ENCODE peak calls at places on chromosomes 11 and 22, in ten cellular contexts. C is HCT116, F is A549, P is upper lobe of left lung, H is body of pancreas, K is heart left ventricle, E is Peyer's patch, A is H1, V is adrenal gland, U is tibial nerve. X is an unnamed sample.

GRCh38 chr11:17608830-17609229 is 61.8 kb downstream of the OTOG start:
- DNase-seq in C (no peak), H (no peak), U (no peak), A (no peak), K (no peak), F (no peak), E (no peak), V (no peak), P (peak; percentile 3), X (no peak)

GRCh38 chr11:127225619-127226018 is 225.0 kb upstream of the KIRREL3 start:
- DNase-seq in P (no peak), F (no peak), U (no peak), K (no peak), E (no peak), A (no peak), V (no peak), H (no peak), C (no peak), X (no peak)

GRCh38 chr11:103862827-103863213 is 173.6 kb upstream of the DDI1 start:
- DNase-seq in C (no peak), K (no peak), F (no peak), P (no peak), E (no peak), V (no peak), A (no peak), U (no peak), H (no peak), X (no peak)

GRCh38 chr11:132844956-132845355 is 687.3 kb downstream of the OPCML start:
- DNase-seq in U (no peak), C (no peak), F (no peak), K (no peak), A (no peak), E (no peak), P (no peak), V (no peak), H (no peak), X (peak; percentile 4)

GRCh38 chr22:19064354-19065054 is 57.7 kb downstream of the DGCR2 start:
- DNase-seq in C (no peak), V (no peak), P (peak; percentile 12), A (no peak), F (no peak), E (no peak), U (no peak), H (no peak), K (no peak), X (no peak)

GRCh38 chr11:15291885-15292284 is 177.2 kb downstream of the INSC start:
- DNase-seq in K (peak; percentile 46), P (no peak), E (no peak), H (peak; percentile 80), A (no peak), F (no peak), U (no peak), C (no peak), V (no peak), X (no peak)

GRCh38 chr22:45208696-45208992 is 32.0 kb downstream of the KIAA0930 start:
- DNase-seq in V (no peak), K (no peak), H (no peak), F (no peak), U (no peak), P (no peak), E (no peak), A (no peak), C (no peak), X (no peak)

GRCh38 chr11:44270403-44271192 is 39.3 kb downstream of the ALX4 start:
- DNase-seq in F (no peak), H (no peak), E (no peak), P (no peak), V (no peak), C (no peak), A (no peak), K (no peak), U (no peak), X (no peak)

GRCh38 chr22:29633514-29634312 is 30.3 kb downstream of the NF2 start:
- DNase-seq in K (no peak), F (no peak), E (no peak), V (no peak), H (no peak), U (no peak), A (no peak), C (no peak), P (no peak), X (no peak)

GRCh38 chr11:64916040-64916847 is 765 bp downstream of the ATG2A start:
- DNase-seq in K (peak; percentile 57), V (peak; percentile 61), A (no peak), U (peak; percentile 53), P (peak; percentile 76), H (peak; percentile 49), F (peak; percentile 65), E (peak; percentile 66), C (no peak), X (peak; percentile 85)

GRCh38 chr11:839875-840617 is 2.3 kb downstream of the POLR2L start:
- DNase-seq in U (no peak), C (no peak), P (no peak), F (no peak), E (no peak), A (no peak), V (no peak), H (no peak), K (no peak), X (no peak)
- TF ChIP-seq POLR2A in U (no peak), C (no peak), P (no peak), F (peak; percentile 4), E (no peak), A (no peak), V (no peak), H (no peak), K (no peak), X (no peak)

DNA sequence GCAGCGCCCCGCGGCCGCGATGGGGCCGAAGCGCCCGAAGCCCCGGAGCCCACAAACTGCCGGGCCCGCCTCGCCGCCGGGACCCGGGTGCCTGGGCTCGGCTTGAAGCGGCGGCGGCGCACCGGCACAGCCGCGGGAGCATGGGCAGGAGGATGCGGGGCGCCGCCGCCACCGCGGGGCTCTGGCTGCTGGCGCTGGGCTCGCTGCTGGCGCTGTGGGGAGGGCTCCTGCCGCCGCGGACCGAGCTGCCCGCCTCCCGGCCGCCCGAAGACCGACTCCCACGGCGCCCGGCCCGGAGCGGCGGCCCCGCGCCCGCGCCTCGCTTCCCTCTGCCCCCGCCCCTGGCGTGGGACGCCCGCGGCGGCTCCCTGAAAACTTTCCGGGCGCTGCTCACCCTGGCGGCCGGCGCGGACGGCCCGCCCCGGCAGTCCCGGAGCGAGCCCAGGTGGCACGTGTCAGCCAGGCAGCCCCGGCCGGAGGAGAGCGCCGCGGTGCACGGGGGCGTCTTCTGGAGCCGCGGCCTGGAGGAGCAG is 303 bp downstream of the FJX1 start:
- DNase-seq in U (no peak), K (peak; percentile 21), V (peak; percentile 35), F (peak; percentile 50), P (no peak), E (no peak), C (no peak), H (peak; percentile 55), A (no peak), X (no peak)
- TF ChIP-seq POLR2A in U (no peak), K (no peak), V (no peak), F (no peak), P (no peak), E (no peak), C (peak; percentile 18), H (no peak), A (no peak), X (no peak)

GRCh38 chr11:120854988-120855387 is 168.9 kb upstream of the TBCEL start:
- DNase-seq in F (no peak), E (no peak), A (no peak), K (no peak), U (no peak), V (no peak), P (no peak), C (no peak), H (no peak), X (no peak)

GRCh38 chr11:120858740-120859139 is 165.2 kb upstream of the TBCEL start:
- DNase-seq in E (no peak), U (no peak), V (no peak), K (no peak), P (no peak), C (no peak), A (no peak), H (no peak), F (no peak), X (no peak)

GRCh38 chr11:120857508-120857907 is 166.4 kb upstream of the TBCEL start:
- DNase-seq in P (no peak), C (no peak), A (no peak), U (no peak), F (no peak), E (no peak), V (no peak), H (no peak), K (no peak), X (no peak)

DNA sequence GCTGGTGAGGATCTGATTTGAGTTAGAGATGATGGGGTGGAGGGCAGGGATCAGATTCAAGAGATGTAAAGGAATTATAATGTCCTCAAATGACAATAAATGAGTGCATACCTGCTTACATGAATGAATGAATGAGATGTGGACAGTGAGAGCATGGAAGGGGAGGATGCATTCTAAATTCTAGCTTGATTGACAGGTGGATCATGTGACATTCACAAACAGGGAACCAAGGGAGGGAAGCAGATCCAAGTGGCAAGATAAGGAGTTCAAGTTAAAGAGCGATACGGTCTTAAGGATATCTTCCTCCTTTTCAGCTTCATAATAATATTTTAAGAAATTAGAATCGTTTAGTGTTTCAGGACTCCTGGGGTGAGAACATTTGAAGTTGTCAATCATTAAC is 170.5 kb upstream of the TBCEL start:
- DNase-seq in C (no peak), K (no peak), U (no peak), V (no peak), E (no peak), H (no peak), A (no peak), P (no peak), F (no peak), X (no peak)
- TF ChIP-seq POLR2A in C (no peak), K (no peak), U (no peak), V (no peak), E (no peak), H (no peak), A (no peak), P (no peak), F (no peak), X (no peak)

GRCh38 chr22:39520054-39520873 is at the start of gene ATF4:
- DNase-seq in V (peak; percentile 99), F (peak; percentile 94), H (peak; percentile 99), C (peak; percentile 99), E (peak; percentile 97), A (peak; percentile 96), K (peak; percentile 98), P (peak; percentile 97), U (peak; percentile 96), X (peak; percentile 86)

GRCh38 chr22:39524753-39525657 is 4.6 kb downstream of the ATF4 start:
- DNase-seq in E (no peak), U (no peak), K (no peak), P (no peak), C (no peak), H (no peak), F (no peak), A (no peak), V (no peak), X (no peak)

GRCh38 chr22:39524089-39524752 is 3.9 kb downstream of the ATF4 start:
- DNase-seq in A (no peak), K (no peak), P (no peak), F (no peak), C (no peak), H (no peak), V (no peak), E (no peak), U (no peak), X (no peak)

GRCh38 chr22:39520874-39521857 is 804 bp downstream of the ATF4 start:
- DNase-seq in K (peak; percentile 89), F (no peak), P (peak; percentile 88), U (peak; percentile 67), A (no peak), V (peak; percentile 82), E (peak; percentile 74), H (peak; percentile 77), C (no peak), X (no peak)

GRCh38 chr22:39522567-39523300 is 2.4 kb downstream of the ATF4 start:
- DNase-seq in C (no peak), K (peak; percentile 35), V (peak; percentile 66), U (no peak), F (peak; percentile 32), H (peak; percentile 63), A (no peak), E (no peak), P (no peak), X (no peak)
- TF ChIP-seq POLR2A in C (peak; percentile 25), K (no peak), V (no peak), U (no peak), F (peak; percentile 12), H (peak; percentile 39), A (peak; percentile 97), E (peak; percentile 20), P (no peak), X (no peak)